ENCODE peak calls at places on chromosomes 1 and 21, in nine cellular contexts. One of them, this sample, is unnamed.

GRCh38 chr1:112974646-112975045 is 18.6 kb upstream of the SLC16A1 start:
- DNase-seq in T47D: no peak
- DNase-seq in T-helper 9 cell: no peak
- DNase-seq in Karpas-422: no peak
- DNase-seq in esophagus squamous epithelium: no peak
- DNase-seq in NCI-H1417: no peak
- DNase-seq in AG08395: no peak
- DNase-seq in Ammon's horn: no peak
- DNase-seq in fibroblast of pulmonary artery: no peak
- DNase-seq in this sample: no peak

GRCh38 chr1:2990376-2991115 is 30.7 kb upstream of the ACTRT2 start:
- DNase-seq in Karpas-422: no peak
- DNase-seq in T47D: no peak
- DNase-seq in AG08395: no peak
- DNase-seq in NCI-H1417: no peak
- DNase-seq in Ammon's horn: no peak
- DNase-seq in fibroblast of pulmonary artery: no peak
- DNase-seq in T-helper 9 cell: no peak
- DNase-seq in esophagus squamous epithelium: no peak
- DNase-seq in this sample: no peak

GRCh38 chr21:35212393-35213127 is 163.5 kb upstream of the RUNX1 start:
- DNase-seq in fibroblast of pulmonary artery: peak; percentile 42
- DNase-seq in esophagus squamous epithelium: no peak
- DNase-seq in T-helper 9 cell: no peak
- DNase-seq in AG08395: no peak
- DNase-seq in T47D: no peak
- DNase-seq in NCI-H1417: peak; percentile 23
- DNase-seq in Karpas-422: no peak
- DNase-seq in Ammon's horn: no peak
- DNase-seq in this sample: no peak

GRCh38 chr1:47340227-47340626 is 6.6 kb downstream of the CMPK1 start:
- DNase-seq in T-helper 9 cell: no peak
- DNase-seq in esophagus squamous epithelium: no peak
- DNase-seq in AG08395: no peak
- DNase-seq in Karpas-422: no peak
- DNase-seq in T47D: no peak
- DNase-seq in Ammon's horn: no peak
- DNase-seq in NCI-H1417: no peak
- DNase-seq in fibroblast of pulmonary artery: peak; percentile 22
- DNase-seq in this sample: no peak

GRCh38 chr1:83860506-83861221 is 138.3 kb downstream of the TTLL7 start:
- DNase-seq in Ammon's horn: peak; percentile 83
- DNase-seq in Karpas-422: peak; percentile 75
- DNase-seq in NCI-H1417: peak; percentile 53
- DNase-seq in AG08395: no peak
- DNase-seq in T-helper 9 cell: peak; percentile 52
- DNase-seq in T47D: peak; percentile 45
- DNase-seq in fibroblast of pulmonary artery: peak; percentile 45
- DNase-seq in esophagus squamous epithelium: peak; percentile 2
- DNase-seq in this sample: peak; percentile 91

GRCh38 chr1:191371626-191372025 is 786.6 kb upstream of the RGS18 start:
- DNase-seq in NCI-H1417: no peak
- DNase-seq in Ammon's horn: no peak
- DNase-seq in AG08395: no peak
- DNase-seq in Karpas-422: no peak
- DNase-seq in esophagus squamous epithelium: no peak
- DNase-seq in T47D: no peak
- DNase-seq in T-helper 9 cell: no peak
- DNase-seq in fibroblast of pulmonary artery: no peak
- DNase-seq in this sample: no peak

GRCh38 chr1:50371749-50372148 is 51.5 kb downstream of the DMRTA2 start:
- DNase-seq in Ammon's horn: no peak
- DNase-seq in esophagus squamous epithelium: no peak
- DNase-seq in fibroblast of pulmonary artery: no peak
- DNase-seq in AG08395: no peak
- DNase-seq in NCI-H1417: no peak
- DNase-seq in T47D: no peak
- DNase-seq in Karpas-422: no peak
- DNase-seq in T-helper 9 cell: no peak
- DNase-seq in this sample: no peak

GRCh38 chr21:45821315-45822001 is 160.1 kb upstream of the COL6A1 start:
- DNase-seq in Ammon's horn: no peak
- DNase-seq in T47D: no peak
- DNase-seq in Karpas-422: no peak
- DNase-seq in T-helper 9 cell: no peak
- DNase-seq in NCI-H1417: no peak
- DNase-seq in fibroblast of pulmonary artery: no peak
- DNase-seq in esophagus squamous epithelium: no peak
- DNase-seq in AG08395: no peak
- DNase-seq in this sample: peak; percentile 36

GRCh38 chr1:204278254-204278653 is 64.5 kb upstream of the GOLT1A start:
- DNase-seq in AG08395: no peak
- DNase-seq in T47D: no peak
- DNase-seq in Ammon's horn: no peak
- DNase-seq in Karpas-422: no peak
- DNase-seq in T-helper 9 cell: no peak
- DNase-seq in esophagus squamous epithelium: no peak
- DNase-seq in NCI-H1417: no peak
- DNase-seq in fibroblast of pulmonary artery: peak; percentile 42
- DNase-seq in this sample: no peak

GRCh38 chr1:195328681-195329080 is 1279.6 kb downstream of the KCNT2 start:
- DNase-seq in T-helper 9 cell: no peak
- DNase-seq in NCI-H1417: no peak
- DNase-seq in T47D: no peak
- DNase-seq in AG08395: no peak
- DNase-seq in Karpas-422: no peak
- DNase-seq in fibroblast of pulmonary artery: no peak
- DNase-seq in Ammon's horn: no peak
- DNase-seq in esophagus squamous epithelium: no peak
- DNase-seq in this sample: no peak

GRCh38 chr1:109819365-109819764 is 55.6 kb upstream of the EPS8L3 start:
- DNase-seq in Ammon's horn: no peak
- DNase-seq in fibroblast of pulmonary artery: no peak
- DNase-seq in Karpas-422: no peak
- DNase-seq in NCI-H1417: no peak
- DNase-seq in T-helper 9 cell: no peak
- DNase-seq in T47D: no peak
- DNase-seq in AG08395: no peak
- DNase-seq in esophagus squamous epithelium: no peak
- DNase-seq in this sample: no peak

GRCh38 chr1:67749844-67750689 is 65.1 kb downstream of the GADD45A start:
- DNase-seq in Ammon's horn: no peak
- DNase-seq in T-helper 9 cell: no peak
- DNase-seq in NCI-H1417: peak; percentile 30
- DNase-seq in T47D: no peak
- DNase-seq in AG08395: peak; percentile 75
- DNase-seq in esophagus squamous epithelium: no peak
- DNase-seq in Karpas-422: no peak
- DNase-seq in fibroblast of pulmonary artery: peak; percentile 87
- DNase-seq in this sample: no peak

GRCh38 chr21:19181604-19182140 is 778.1 kb upstream of the TMPRSS15 start:
- DNase-seq in AG08395: no peak
- DNase-seq in Karpas-422: no peak
- DNase-seq in Ammon's horn: no peak
- DNase-seq in NCI-H1417: no peak
- DNase-seq in esophagus squamous epithelium: no peak
- DNase-seq in T47D: no peak
- DNase-seq in fibroblast of pulmonary artery: no peak
- DNase-seq in T-helper 9 cell: no peak
- DNase-seq in this sample: no peak

GRCh38 chr1:53942149-53942957 is 3.1 kb downstream of the IFT25 start:
- DNase-seq in AG08395: no peak
- DNase-seq in T47D: no peak
- DNase-seq in Karpas-422: no peak
- DNase-seq in esophagus squamous epithelium: no peak
- DNase-seq in NCI-H1417: no peak
- DNase-seq in fibroblast of pulmonary artery: no peak
- DNase-seq in T-helper 9 cell: no peak
- DNase-seq in Ammon's horn: no peak
- DNase-seq in this sample: no peak

GRCh38 chr1:75587692-75588091 is 23.2 kb downstream of the SLC44A5 start:
- DNase-seq in esophagus squamous epithelium: no peak
- DNase-seq in T-helper 9 cell: no peak
- DNase-seq in Ammon's horn: no peak
- DNase-seq in fibroblast of pulmonary artery: no peak
- DNase-seq in NCI-H1417: no peak
- DNase-seq in Karpas-422: no peak
- DNase-seq in T47D: no peak
- DNase-seq in AG08395: no peak
- DNase-seq in this sample: no peak

GRCh38 chr1:192807968-192808587 is 761 bp upstream of the RGS2 start:
- DNase-seq in Ammon's horn: peak; percentile 26
- DNase-seq in NCI-H1417: no peak
- DNase-seq in T-helper 9 cell: no peak
- DNase-seq in esophagus squamous epithelium: peak; percentile 21
- DNase-seq in Karpas-422: peak; percentile 52
- DNase-seq in AG08395: peak; percentile 21
- DNase-seq in fibroblast of pulmonary artery: peak; percentile 77
- DNase-seq in T47D: no peak
- DNase-seq in this sample: no peak

GRCh38 chr1:203156280-203156679 is 19.3 kb downstream of the MYBPH start:
- DNase-seq in T-helper 9 cell: no peak
- DNase-seq in fibroblast of pulmonary artery: no peak
- DNase-seq in Karpas-422: no peak
- DNase-seq in NCI-H1417: peak; percentile 12
- DNase-seq in Ammon's horn: no peak
- DNase-seq in T47D: no peak
- DNase-seq in esophagus squamous epithelium: no peak
- DNase-seq in AG08395: no peak
- DNase-seq in this sample: no peak

GRCh38 chr1:117573386-117574040 is 32.3 kb upstream of the TENT5C start:
- DNase-seq in AG08395: no peak
- DNase-seq in NCI-H1417: no peak
- DNase-seq in esophagus squamous epithelium: no peak
- DNase-seq in fibroblast of pulmonary artery: no peak
- DNase-seq in Ammon's horn: no peak
- DNase-seq in T47D: no peak
- DNase-seq in Karpas-422: no peak
- DNase-seq in T-helper 9 cell: no peak
- DNase-seq in this sample: peak; percentile 29

GRCh38 chr21:38334866-38335265 is 78.1 kb downstream of the KCNJ15 start:
- DNase-seq in T47D: no peak
- DNase-seq in NCI-H1417: no peak
- DNase-seq in T-helper 9 cell: no peak
- DNase-seq in AG08395: no peak
- DNase-seq in esophagus squamous epithelium: no peak
- DNase-seq in Karpas-422: no peak
- DNase-seq in fibroblast of pulmonary artery: no peak
- DNase-seq in Ammon's horn: no peak
- DNase-seq in this sample: no peak

GRCh38 chr1:14842361-14842760 is 243.9 kb downstream of the KAZN start:
- DNase-seq in AG08395: no peak
- DNase-seq in NCI-H1417: no peak
- DNase-seq in Karpas-422: no peak
- DNase-seq in T-helper 9 cell: no peak
- DNase-seq in fibroblast of pulmonary artery: peak; percentile 14
- DNase-seq in esophagus squamous epithelium: no peak
- DNase-seq in T47D: no peak
- DNase-seq in Ammon's horn: no peak
- DNase-seq in this sample: no peak